ENCODE peak calls at places on chromosomes 7 and 10, in six cellular contexts. L is NCI-H2171, X is esophagus squamous epithelium, W is AG04449, N is iris pigment epithelial cell, H is coronary artery. G is an unnamed sample.

GRCh38 chr7:119596651-119597050 is 676.3 kb upstream of the KCND2 start:
- DNase-seq in H (no peak), W (no peak), X (no peak), L (no peak), N (peak), G (no peak)

GRCh38 chr7:111730476-111731300 is 168.4 kb upstream of the IMMP2L start:
- DNase-seq in X (no peak), W (no peak), H (no peak), L (peak), N (peak), G (no peak)

GRCh38 chr10:89591796-89592271 is 53.2 kb downstream of the PANK1 start:
- DNase-seq in W (no peak), H (peak), N (peak), L (no peak), X (no peak), G (peak)

GRCh38 chr10:96902762-96903358 is 70.8 kb downstream of the LCOR start:
- DNase-seq in H (no peak), N (peak), L (no peak), X (no peak), W (no peak), G (no peak)

GRCh38 chr7:3762146-3762831 is 461.2 kb downstream of the SDK1 start:
- DNase-seq in X (no peak), H (no peak), W (no peak), L (no peak), N (no peak), G (no peak)

GRCh38 chr7:51031791-51032484 is 249.2 kb upstream of the GRB10 start:
- DNase-seq in N (no peak), X (no peak), H (no peak), L (no peak), W (no peak), G (no peak)

GRCh38 chr10:132967540-132967939 is 25.2 kb upstream of the CFAP46 start:
- DNase-seq in L (no peak), N (no peak), W (no peak), H (no peak), X (no peak), G (peak)

GRCh38 chr7:16939161-16939560 is 57.4 kb upstream of the AGR3 start:
- DNase-seq in X (no peak), L (no peak), H (no peak), N (no peak), W (no peak), G (no peak)

GRCh38 chr7:3918576-3918975 is 617.5 kb downstream of the SDK1 start:
- DNase-seq in N (no peak), L (no peak), X (no peak), H (no peak), W (no peak), G (no peak)

GRCh38 chr7:132343196-132343595 is 233.1 kb downstream of the PLXNA4 start:
- DNase-seq in H (no peak), N (no peak), L (no peak), X (no peak), W (no peak), G (no peak)

GRCh38 chr10:104330168-104331117 is 7.8 kb downstream of the ITPRIP start:
- DNase-seq in L (no peak), X (no peak), N (peak), H (peak), W (peak), G (peak)

GRCh38 chr10:70915806-70916205 is 27.4 kb upstream of the PCBD1 start:
- DNase-seq in W (no peak), N (no peak), X (no peak), L (no peak), H (no peak), G (no peak)

GRCh38 chr10:36254191-36254590 is 612.1 kb upstream of the FZD8 start:
- DNase-seq in H (no peak), L (peak), X (no peak), N (no peak), W (no peak), G (peak)

GRCh38 chr7:31734456-31734855 is 47.4 kb downstream of the PPP1R17 start:
- DNase-seq in H (no peak), X (no peak), N (no peak), L (no peak), W (no peak), G (no peak)

GRCh38 chr7:2353650-2354172 is 916 bp upstream of the EIF3B start:
- DNase-seq in L (peak), X (peak), W (peak), N (peak), H (peak), G (peak)

GRCh38 chr7:54664235-54665228 is 94.5 kb downstream of the SEC61G start:
- DNase-seq in L (peak), N (peak), X (no peak), H (no peak), W (no peak), G (peak)

GRCh38 chr10:46048152-46048551 is 2.1 kb upstream of the MSMB start:
- DNase-seq in H (no peak), N (no peak), L (peak), W (no peak), X (no peak), G (no peak)

GRCh38 chr10:70549962-70550845 is 52.3 kb downstream of the PRF1 start:
- DNase-seq in X (no peak), W (no peak), N (peak), H (no peak), L (no peak), G (peak)

GRCh38 chr10:29881336-29881751 is 178.0 kb downstream of the JCAD start:
- DNase-seq in W (no peak), H (no peak), N (no peak), X (no peak), L (no peak), G (no peak)

GRCh38 chr10:558891-559766 is 130.3 kb downstream of the DIP2C start:
- DNase-seq in L (no peak), X (no peak), H (no peak), W (no peak), N (no peak), G (no peak)

GRCh38 chr10:119251315-119251708 is 43.9 kb downstream of the GRK5 start:
- DNase-seq in L (no peak), W (peak), X (no peak), N (peak), H (no peak), G (peak)

GRCh38 chr10:126640391-126640790 is 30.1 kb downstream of the C10orf90 start:
- DNase-seq in W (no peak), N (peak), L (no peak), H (no peak), X (no peak), G (no peak)

G was measured in adrenal gland.